ENCODE peak calls at places on chromosomes 3 and 15, in ten cellular contexts. One of them, this sample, is unnamed.

GRCh38 chr15:51884517-51885236 is 55.2 kb downstream of the TMOD3 start:
- ATAC-seq in Right ventricle myocardium superior: peak; percentile 29
- ATAC-seq in PC-3: peak; percentile 68
- ATAC-seq in SK-N-SH treated with all-trans-retinoic acid at 6 μM for 48 hours: peak; percentile 25
- ATAC-seq in stimulated activated naive CD8-positive, alpha-beta T cell treated with anti-CD3 and anti-CD28 coated beads, Interleukin-15, Interleukin-2, amounts not matched to agents 100 U/mL and 50 U/mL, for 24 hours: no peak
- ATAC-seq in heart left ventricle: peak; percentile 58
- ATAC-seq in gastroesophageal sphincter: no peak
- ATAC-seq in naive B cell: no peak
- ATAC-seq in effector memory CD8-positive, alpha-beta T cell: no peak
- ATAC-seq in left cardiac atrium: peak; percentile 17
- ATAC-seq in this sample: no peak

GRCh38 chr3:24086597-24087369 is 141.7 kb downstream of the NR1D2 start:
- ATAC-seq in Right ventricle myocardium superior: no peak
- ATAC-seq in PC-3: no peak
- ATAC-seq in SK-N-SH treated with all-trans-retinoic acid at 6 μM for 48 hours: peak; percentile 55
- ATAC-seq in stimulated activated naive CD8-positive, alpha-beta T cell treated with anti-CD3 and anti-CD28 coated beads, Interleukin-15, Interleukin-2, amounts not matched to agents 100 U/mL and 50 U/mL, for 24 hours: no peak
- ATAC-seq in heart left ventricle: no peak
- ATAC-seq in gastroesophageal sphincter: no peak
- ATAC-seq in naive B cell: no peak
- ATAC-seq in effector memory CD8-positive, alpha-beta T cell: no peak
- ATAC-seq in left cardiac atrium: no peak
- ATAC-seq in this sample: no peak

GRCh38 chr3:47057212-47057671 is 77.8 kb downstream of the NBEAL2 start:
- ATAC-seq in Right ventricle myocardium superior: no peak
- ATAC-seq in PC-3: no peak
- ATAC-seq in SK-N-SH treated with all-trans-retinoic acid at 6 μM for 48 hours: no peak
- ATAC-seq in stimulated activated naive CD8-positive, alpha-beta T cell treated with anti-CD3 and anti-CD28 coated beads, Interleukin-15, Interleukin-2, amounts not matched to agents 100 U/mL and 50 U/mL, for 24 hours: peak; percentile 93
- ATAC-seq in heart left ventricle: no peak
- ATAC-seq in gastroesophageal sphincter: no peak
- ATAC-seq in naive B cell: no peak
- ATAC-seq in effector memory CD8-positive, alpha-beta T cell: peak; percentile 91
- ATAC-seq in left cardiac atrium: peak; percentile 25
- ATAC-seq in this sample: no peak

GRCh38 chr15:75952512-75952911 is 48.8 kb downstream of the FBXO22 start:
- ATAC-seq in Right ventricle myocardium superior: no peak
- ATAC-seq in PC-3: no peak
- ATAC-seq in SK-N-SH treated with all-trans-retinoic acid at 6 μM for 48 hours: no peak
- ATAC-seq in stimulated activated naive CD8-positive, alpha-beta T cell treated with anti-CD3 and anti-CD28 coated beads, Interleukin-15, Interleukin-2, amounts not matched to agents 100 U/mL and 50 U/mL, for 24 hours: no peak
- ATAC-seq in heart left ventricle: no peak
- ATAC-seq in gastroesophageal sphincter: no peak
- ATAC-seq in naive B cell: no peak
- ATAC-seq in effector memory CD8-positive, alpha-beta T cell: no peak
- ATAC-seq in left cardiac atrium: no peak
- ATAC-seq in this sample: no peak

GRCh38 chr3:129793356-129793755 is 100.2 kb downstream of the TMCC1 start:
- ATAC-seq in Right ventricle myocardium superior: no peak
- ATAC-seq in PC-3: no peak
- ATAC-seq in SK-N-SH treated with all-trans-retinoic acid at 6 μM for 48 hours: no peak
- ATAC-seq in stimulated activated naive CD8-positive, alpha-beta T cell treated with anti-CD3 and anti-CD28 coated beads, Interleukin-15, Interleukin-2, amounts not matched to agents 100 U/mL and 50 U/mL, for 24 hours: no peak
- ATAC-seq in heart left ventricle: no peak
- ATAC-seq in gastroesophageal sphincter: no peak
- ATAC-seq in naive B cell: no peak
- ATAC-seq in effector memory CD8-positive, alpha-beta T cell: no peak
- ATAC-seq in left cardiac atrium: no peak
- ATAC-seq in this sample: no peak

GRCh38 chr15:68674975-68675374 is 96.2 kb downstream of the CORO2B start:
- ATAC-seq in Right ventricle myocardium superior: no peak
- ATAC-seq in PC-3: no peak
- ATAC-seq in SK-N-SH treated with all-trans-retinoic acid at 6 μM for 48 hours: no peak
- ATAC-seq in stimulated activated naive CD8-positive, alpha-beta T cell treated with anti-CD3 and anti-CD28 coated beads, Interleukin-15, Interleukin-2, amounts not matched to agents 100 U/mL and 50 U/mL, for 24 hours: no peak
- ATAC-seq in heart left ventricle: no peak
- ATAC-seq in gastroesophageal sphincter: no peak
- ATAC-seq in naive B cell: no peak
- ATAC-seq in effector memory CD8-positive, alpha-beta T cell: no peak
- ATAC-seq in left cardiac atrium: no peak
- ATAC-seq in this sample: no peak

GRCh38 chr3:66449411-66449931 is 51.4 kb downstream of the LRIG1 start:
- ATAC-seq in Right ventricle myocardium superior: peak; percentile 69
- ATAC-seq in PC-3: no peak
- ATAC-seq in SK-N-SH treated with all-trans-retinoic acid at 6 μM for 48 hours: peak; percentile 38
- ATAC-seq in stimulated activated naive CD8-positive, alpha-beta T cell treated with anti-CD3 and anti-CD28 coated beads, Interleukin-15, Interleukin-2, amounts not matched to agents 100 U/mL and 50 U/mL, for 24 hours: no peak
- ATAC-seq in heart left ventricle: peak; percentile 41
- ATAC-seq in gastroesophageal sphincter: peak; percentile 52
- ATAC-seq in naive B cell: no peak
- ATAC-seq in effector memory CD8-positive, alpha-beta T cell: no peak
- ATAC-seq in left cardiac atrium: peak; percentile 55
- ATAC-seq in this sample: peak; percentile 58

GRCh38 chr3:55498520-55498919 is 11.4 kb upstream of the WNT5A start:
- ATAC-seq in Right ventricle myocardium superior: no peak
- ATAC-seq in PC-3: no peak
- ATAC-seq in SK-N-SH treated with all-trans-retinoic acid at 6 μM for 48 hours: no peak
- ATAC-seq in stimulated activated naive CD8-positive, alpha-beta T cell treated with anti-CD3 and anti-CD28 coated beads, Interleukin-15, Interleukin-2, amounts not matched to agents 100 U/mL and 50 U/mL, for 24 hours: no peak
- ATAC-seq in heart left ventricle: no peak
- ATAC-seq in gastroesophageal sphincter: no peak
- ATAC-seq in naive B cell: no peak
- ATAC-seq in effector memory CD8-positive, alpha-beta T cell: no peak
- ATAC-seq in left cardiac atrium: no peak
- ATAC-seq in this sample: no peak

GRCh38 chr3:114338651-114339357 is 45.0 kb downstream of the TIGIT start:
- ATAC-seq in Right ventricle myocardium superior: no peak
- ATAC-seq in PC-3: no peak
- ATAC-seq in SK-N-SH treated with all-trans-retinoic acid at 6 μM for 48 hours: no peak
- ATAC-seq in stimulated activated naive CD8-positive, alpha-beta T cell treated with anti-CD3 and anti-CD28 coated beads, Interleukin-15, Interleukin-2, amounts not matched to agents 100 U/mL and 50 U/mL, for 24 hours: no peak
- ATAC-seq in heart left ventricle: peak; percentile 17
- ATAC-seq in gastroesophageal sphincter: no peak
- ATAC-seq in naive B cell: no peak
- ATAC-seq in effector memory CD8-positive, alpha-beta T cell: peak; percentile 59
- ATAC-seq in left cardiac atrium: no peak
- ATAC-seq in this sample: peak; percentile 43

GRCh38 chr3:182018361-182018760 is 306.6 kb downstream of the SOX2 start:
- ATAC-seq in Right ventricle myocardium superior: no peak
- ATAC-seq in PC-3: no peak
- ATAC-seq in SK-N-SH treated with all-trans-retinoic acid at 6 μM for 48 hours: no peak
- ATAC-seq in stimulated activated naive CD8-positive, alpha-beta T cell treated with anti-CD3 and anti-CD28 coated beads, Interleukin-15, Interleukin-2, amounts not matched to agents 100 U/mL and 50 U/mL, for 24 hours: no peak
- ATAC-seq in heart left ventricle: no peak
- ATAC-seq in gastroesophageal sphincter: no peak
- ATAC-seq in naive B cell: no peak
- ATAC-seq in effector memory CD8-positive, alpha-beta T cell: no peak
- ATAC-seq in left cardiac atrium: no peak
- ATAC-seq in this sample: no peak

GRCh38 chr15:101170568-101171350 is 81.1 kb downstream of the CHSY1 start:
- ATAC-seq in Right ventricle myocardium superior: no peak
- ATAC-seq in PC-3: peak; percentile 45
- ATAC-seq in SK-N-SH treated with all-trans-retinoic acid at 6 μM for 48 hours: no peak
- ATAC-seq in stimulated activated naive CD8-positive, alpha-beta T cell treated with anti-CD3 and anti-CD28 coated beads, Interleukin-15, Interleukin-2, amounts not matched to agents 100 U/mL and 50 U/mL, for 24 hours: no peak
- ATAC-seq in heart left ventricle: no peak
- ATAC-seq in gastroesophageal sphincter: peak; percentile 79
- ATAC-seq in naive B cell: no peak
- ATAC-seq in effector memory CD8-positive, alpha-beta T cell: no peak
- ATAC-seq in left cardiac atrium: peak; percentile 14
- ATAC-seq in this sample: no peak

GRCh38 chr15:72169921-72170611 is 27.5 kb downstream of the GRAMD2A start:
- ATAC-seq in Right ventricle myocardium superior: no peak
- ATAC-seq in PC-3: no peak
- ATAC-seq in SK-N-SH treated with all-trans-retinoic acid at 6 μM for 48 hours: no peak
- ATAC-seq in stimulated activated naive CD8-positive, alpha-beta T cell treated with anti-CD3 and anti-CD28 coated beads, Interleukin-15, Interleukin-2, amounts not matched to agents 100 U/mL and 50 U/mL, for 24 hours: no peak
- ATAC-seq in heart left ventricle: no peak
- ATAC-seq in gastroesophageal sphincter: no peak
- ATAC-seq in naive B cell: no peak
- ATAC-seq in effector memory CD8-positive, alpha-beta T cell: no peak
- ATAC-seq in left cardiac atrium: no peak
- ATAC-seq in this sample: no peak

GRCh38 chr3:133547432-133548041 is 25.9 kb upstream of the CDV3 start:
- ATAC-seq in Right ventricle myocardium superior: peak; percentile 86
- ATAC-seq in PC-3: peak; percentile 45
- ATAC-seq in SK-N-SH treated with all-trans-retinoic acid at 6 μM for 48 hours: peak; percentile 87
- ATAC-seq in stimulated activated naive CD8-positive, alpha-beta T cell treated with anti-CD3 and anti-CD28 coated beads, Interleukin-15, Interleukin-2, amounts not matched to agents 100 U/mL and 50 U/mL, for 24 hours: no peak
- ATAC-seq in heart left ventricle: peak; percentile 32
- ATAC-seq in gastroesophageal sphincter: peak; percentile 86
- ATAC-seq in naive B cell: no peak
- ATAC-seq in effector memory CD8-positive, alpha-beta T cell: no peak
- ATAC-seq in left cardiac atrium: peak; percentile 85
- ATAC-seq in this sample: no peak

GRCh38 chr3:112651516-112651915 is 10.6 kb upstream of the CCDC80 start:
- ATAC-seq in Right ventricle myocardium superior: no peak
- ATAC-seq in PC-3: no peak
- ATAC-seq in SK-N-SH treated with all-trans-retinoic acid at 6 μM for 48 hours: no peak
- ATAC-seq in stimulated activated naive CD8-positive, alpha-beta T cell treated with anti-CD3 and anti-CD28 coated beads, Interleukin-15, Interleukin-2, amounts not matched to agents 100 U/mL and 50 U/mL, for 24 hours: no peak
- ATAC-seq in heart left ventricle: no peak
- ATAC-seq in gastroesophageal sphincter: no peak
- ATAC-seq in naive B cell: no peak
- ATAC-seq in effector memory CD8-positive, alpha-beta T cell: no peak
- ATAC-seq in left cardiac atrium: no peak
- ATAC-seq in this sample: no peak

GRCh38 chr15:100889359-100890058 is 9.9 kb downstream of the ALDH1A3 start:
- ATAC-seq in Right ventricle myocardium superior: peak; percentile 71
- ATAC-seq in PC-3: peak; percentile 25
- ATAC-seq in SK-N-SH treated with all-trans-retinoic acid at 6 μM for 48 hours: no peak
- ATAC-seq in stimulated activated naive CD8-positive, alpha-beta T cell treated with anti-CD3 and anti-CD28 coated beads, Interleukin-15, Interleukin-2, amounts not matched to agents 100 U/mL and 50 U/mL, for 24 hours: no peak
- ATAC-seq in heart left ventricle: peak; percentile 25
- ATAC-seq in gastroesophageal sphincter: peak; percentile 83
- ATAC-seq in naive B cell: no peak
- ATAC-seq in effector memory CD8-positive, alpha-beta T cell: no peak
- ATAC-seq in left cardiac atrium: peak; percentile 75
- ATAC-seq in this sample: no peak

This sample was measured in stimulated activated memory B cell treated with anti-CD40 and anti-IgM and Interleukin-4, amounts not matched to agents 10 μg/mL and 1 μg/mL and 100 μg/mL, for 72 hours.